ENCODE peak calls at places on chromosome 16, in four cellular contexts. One of them, this sample, is unnamed.

GRCh38 chr16:78822509-78822908 is 723.1 kb downstream of the WWOX start:
- DNase-seq in GM12878: no peak
- DNase-seq in K562: no peak
- DNase-seq in HepG2: no peak
- DNase-seq in this sample: no peak

GRCh38 chr16:76946879-76947278 is 244.1 kb upstream of the MON1B start:
- DNase-seq in GM12878: no peak
- DNase-seq in K562: peak; percentile 23
- DNase-seq in HepG2: peak; percentile 20
- DNase-seq in this sample: no peak

GRCh38 chr16:86740817-86741799 is 162.8 kb downstream of the FOXL1 start:
- DNase-seq in GM12878: no peak
- DNase-seq in K562: no peak
- DNase-seq in HepG2: peak; percentile 29
- DNase-seq in this sample: no peak

GRCh38 chr16:1014771-1015495 is 33.4 kb downstream of the SOX8 start:
- DNase-seq in GM12878: no peak
- DNase-seq in K562: no peak
- DNase-seq in HepG2: no peak
- DNase-seq in this sample: no peak

GRCh38 chr16:27240948-27241531 is 27.5 kb downstream of the NSMCE1 start:
- DNase-seq in GM12878: no peak
- DNase-seq in K562: no peak
- DNase-seq in HepG2: no peak
- DNase-seq in this sample: no peak

GRCh38 chr16:70156207-70156978 is 17.2 kb upstream of the CLEC18C start:
- DNase-seq in GM12878: no peak
- DNase-seq in K562: peak; percentile 25
- DNase-seq in HepG2: no peak
- DNase-seq in this sample: no peak

GRCh38 chr16:68074850-68075249 is 10.3 kb upstream of the NFATC3 start:
- DNase-seq in GM12878: peak; percentile 95
- DNase-seq in K562: no peak
- DNase-seq in HepG2: no peak
- DNase-seq in this sample: no peak

GRCh38 chr16:75108792-75109731 is 7.5 kb downstream of the LDHD start:
- DNase-seq in GM12878: peak; percentile 62
- DNase-seq in K562: no peak
- DNase-seq in HepG2: no peak
- DNase-seq in this sample: no peak

GRCh38 chr16:50821586-50821985 is 79.7 kb downstream of the CYLD start:
- DNase-seq in GM12878: no peak
- DNase-seq in K562: no peak
- DNase-seq in HepG2: peak; percentile 37
- DNase-seq in this sample: no peak

GRCh38 chr16:60310836-60311445 is 1576.8 kb upstream of the GOT2 start:
- DNase-seq in GM12878: no peak
- DNase-seq in K562: no peak
- DNase-seq in HepG2: no peak
- DNase-seq in this sample: no peak

GRCh38 chr16:72291531-72291981 is 119.6 kb upstream of the PMFBP1 start:
- DNase-seq in GM12878: no peak
- DNase-seq in K562: no peak
- DNase-seq in HepG2: peak; percentile 28
- DNase-seq in this sample: no peak

GRCh38 chr16:57807968-57808528 is 5.8 kb upstream of the KIFC3 start:
- DNase-seq in GM12878: no peak
- DNase-seq in K562: peak; percentile 76
- DNase-seq in HepG2: peak; percentile 92
- DNase-seq in this sample: peak; percentile 71

GRCh38 chr16:46688101-46688656 is 799 bp downstream of the VPS35 start:
- DNase-seq in GM12878: no peak
- DNase-seq in K562: no peak
- DNase-seq in HepG2: no peak
- DNase-seq in this sample: no peak

GRCh38 chr16:18803569-18804462 is 2.5 kb upstream of the ARL6IP1 start:
- DNase-seq in GM12878: no peak
- DNase-seq in K562: no peak
- DNase-seq in HepG2: no peak
- DNase-seq in this sample: no peak

GRCh38 chr16:22413819-22414218 is 39.4 kb upstream of the CDR2 start:
- DNase-seq in GM12878: no peak
- DNase-seq in K562: no peak
- DNase-seq in HepG2: no peak
- DNase-seq in this sample: no peak

GRCh38 chr16:53052519-53053501 is at the start of gene CHD9NB:
- DNase-seq in GM12878: no peak
- DNase-seq in K562: no peak
- DNase-seq in HepG2: peak; percentile 89
- DNase-seq in this sample: no peak

GRCh38 chr16:19842758-19843157 is 41.9 kb downstream of the GPRC5B start:
- DNase-seq in GM12878: no peak
- DNase-seq in K562: no peak
- DNase-seq in HepG2: no peak
- DNase-seq in this sample: no peak

GRCh38 chr16:19874816-19875546 is 9.7 kb downstream of the GPRC5B start:
- DNase-seq in GM12878: no peak
- DNase-seq in K562: no peak
- DNase-seq in HepG2: no peak
- DNase-seq in this sample: no peak

GRCh38 chr16:49639739-49640388 is 216.0 kb downstream of the ZNF423 start:
- DNase-seq in GM12878: no peak
- DNase-seq in K562: no peak
- DNase-seq in HepG2: peak; percentile 56
- DNase-seq in this sample: peak; percentile 51

GRCh38 chr16:67456383-67457140 is 24.4 kb downstream of the ATP6V0D1 start:
- DNase-seq in GM12878: no peak
- DNase-seq in K562: peak; percentile 43
- DNase-seq in HepG2: no peak
- DNase-seq in this sample: peak; percentile 61

DNA sequence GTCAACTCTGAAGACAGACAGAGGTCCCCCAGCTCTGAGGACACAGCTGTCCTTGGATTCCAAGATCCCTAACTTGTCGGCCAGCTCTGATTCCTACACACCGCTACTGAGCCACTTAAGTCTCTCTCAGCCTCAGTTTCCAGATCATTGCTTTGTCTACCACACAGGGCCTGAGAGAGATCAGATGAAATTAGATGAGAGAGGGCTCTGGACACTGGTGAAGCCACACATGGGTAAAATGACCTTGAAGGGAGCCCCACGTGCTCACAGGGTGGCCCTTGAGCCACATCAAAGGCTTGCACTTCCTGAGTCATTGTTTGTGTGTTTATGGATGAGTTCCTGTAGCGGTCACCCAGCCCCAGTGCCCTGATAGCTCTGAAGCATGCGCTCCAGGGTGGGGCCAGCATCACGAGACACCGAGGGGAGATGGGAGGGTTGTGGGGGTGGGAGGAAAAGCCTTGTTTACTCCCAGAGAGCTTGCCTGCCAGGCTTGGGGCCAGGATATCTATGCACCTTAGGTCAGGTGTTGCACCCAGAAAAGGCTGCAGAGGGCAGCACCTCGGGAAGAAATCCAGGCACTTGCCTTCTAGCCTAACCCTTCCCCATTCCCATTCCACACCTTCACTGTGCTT is 32.7 kb upstream of the SLC6A2 start:
- DNase-seq in GM12878: no peak
- DNase-seq in K562: peak; percentile 65
- DNase-seq in HepG2: peak; percentile 100
- DNase-seq in this sample: peak; percentile 73
- TF ChIP-seq ETV6 in GM12878: no peak
- TF ChIP-seq ETV6 in K562: no peak
- TF ChIP-seq ETV6 in HepG2: peak; percentile 91
- TF ChIP-seq ETV6 in this sample: no peak

DNA sequence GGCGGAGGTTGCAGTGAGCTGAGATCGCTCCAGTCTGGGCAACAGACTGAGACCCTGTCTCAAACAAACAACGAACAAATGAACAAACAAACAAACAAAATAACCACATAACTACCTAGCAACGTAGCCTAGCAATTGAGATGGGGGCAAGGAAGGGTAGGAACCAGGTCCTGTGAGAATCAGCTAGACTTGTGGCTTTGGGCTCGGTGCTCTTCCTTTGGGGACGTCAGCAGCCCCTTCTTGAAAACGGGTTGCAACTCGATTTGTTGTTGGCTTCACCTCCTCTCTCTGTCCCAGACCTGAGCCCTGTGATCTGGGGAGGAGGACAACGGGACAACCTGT is 72.2 kb downstream of the ABCC1 start:
- DNase-seq in GM12878: no peak
- DNase-seq in K562: no peak
- DNase-seq in HepG2: no peak
- DNase-seq in this sample: no peak
- TF ChIP-seq CBFB in GM12878: no peak
- TF ChIP-seq CBFB in K562: no peak
- TF ChIP-seq CBFB in HepG2: no peak
- TF ChIP-seq CBFB in this sample: no peak

DNA sequence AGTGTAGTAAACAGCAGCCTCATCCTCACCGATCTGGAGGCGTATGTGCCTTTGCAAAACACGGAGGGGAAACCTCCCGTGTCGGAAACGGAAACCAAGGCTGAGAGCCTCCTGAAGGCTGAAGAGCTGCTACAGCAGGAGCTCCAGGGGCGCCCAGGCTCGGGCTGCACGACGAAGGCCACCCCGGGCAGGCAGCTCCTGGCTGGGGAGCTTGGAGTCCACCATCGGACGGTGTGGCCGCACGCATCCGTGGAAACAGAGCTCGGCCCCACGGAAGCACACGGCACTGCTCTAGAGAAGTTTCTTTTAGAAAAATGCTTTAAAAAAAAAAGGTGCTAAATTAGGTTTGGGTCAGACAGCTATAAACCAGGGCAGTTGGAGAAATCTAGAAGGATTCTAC is 71.5 kb downstream of the ZNF778 start:
- DNase-seq in GM12878: no peak
- DNase-seq in K562: no peak
- DNase-seq in HepG2: no peak
- DNase-seq in this sample: no peak
- TF ChIP-seq ETV6 in GM12878: no peak
- TF ChIP-seq ETV6 in K562: no peak
- TF ChIP-seq ETV6 in HepG2: no peak
- TF ChIP-seq ETV6 in this sample: no peak

GRCh38 chr16:21226749-21227148 is 6.8 kb upstream of the ANKS4B start:
- DNase-seq in GM12878: no peak
- DNase-seq in K562: no peak
- DNase-seq in HepG2: no peak
- DNase-seq in this sample: no peak
- TF ChIP-seq CBFB in GM12878: no peak
- TF ChIP-seq CBFB in K562: no peak
- TF ChIP-seq CBFB in HepG2: no peak
- TF ChIP-seq CBFB in this sample: no peak

This sample was measured in WTC11.